ENCODE peak calls at places on chromosomes 7 and 10, in seven cellular contexts. N is mucosa of descending colon, O is pancreas, B is epithelial cell of proximal tubule, Q is AG10803, L is H7, X is neuronal stem cell. M is an unnamed sample.

GRCh38 chr10:43407148-43407575 is 1.8 kb downstream of the HNRNPF start:
- DNase-seq in N (peak; percentile 80), O (peak; percentile 80), B (no peak), L (peak; percentile 81), Q (peak; percentile 50), X (no peak), M (no peak)

GRCh38 chr7:135342887-135343286 is 109.2 kb downstream of the STRA8 start:
- DNase-seq in N (no peak), B (no peak), O (no peak), X (no peak), L (no peak), Q (no peak), M (no peak)

GRCh38 chr7:138064856-138065357 is 11.4 kb upstream of the AKR1D1 start:
- DNase-seq in N (no peak), B (peak; percentile 53), Q (peak; percentile 69), L (peak; percentile 6), X (no peak), O (no peak), M (no peak)

GRCh38 chr10:85611746-85612377 is 754.7 kb downstream of the GRID1 start:
- DNase-seq in Q (no peak), X (no peak), B (no peak), N (no peak), L (no peak), O (no peak), M (no peak)

GRCh38 chr7:107560898-107561516 is 2.7 kb downstream of the COG5 start:
- DNase-seq in Q (no peak), N (no peak), L (no peak), B (no peak), X (no peak), O (no peak), M (no peak)

GRCh38 chr10:75959209-75959608 is 527.8 kb downstream of the LRMDA start:
- DNase-seq in X (no peak), B (peak; percentile 65), O (no peak), Q (peak; percentile 95), N (no peak), L (no peak), M (no peak)

GRCh38 chr7:30430300-30430699 is 48.3 kb downstream of the NOD1 start:
- DNase-seq in O (no peak), N (peak; percentile 52), B (no peak), L (no peak), Q (no peak), X (no peak), M (no peak)

GRCh38 chr7:30564243-30564892 is 30.3 kb upstream of the GARS1 start:
- DNase-seq in Q (peak; percentile 79), X (peak; percentile 87), N (peak; percentile 87), L (peak; percentile 77), O (peak; percentile 90), B (no peak), M (no peak)

GRCh38 chr10:47367646-47368045 is 16.4 kb downstream of the ZNF488 start:
- DNase-seq in O (no peak), L (no peak), X (no peak), Q (no peak), N (no peak), B (no peak), M (no peak)

GRCh38 chr10:15784662-15785300 is 65.1 kb upstream of the ITGA8 start:
- DNase-seq in B (no peak), N (no peak), X (no peak), L (no peak), Q (no peak), O (no peak), M (no peak)

GRCh38 chr7:105806592-105807266 is 69.7 kb downstream of the ATXN7L1 start:
- DNase-seq in Q (peak; percentile 52), N (no peak), O (no peak), L (no peak), X (no peak), B (no peak), M (no peak)

GRCh38 chr10:484925-485661 is 204.4 kb downstream of the DIP2C start:
- DNase-seq in X (no peak), N (no peak), O (no peak), Q (no peak), L (peak; percentile 68), B (no peak), M (no peak)

GRCh38 chr10:5805680-5806079 is 7.6 kb downstream of the GDI2 start:
- DNase-seq in Q (no peak), X (no peak), N (no peak), O (no peak), B (no peak), L (no peak), M (no peak)

GRCh38 chr7:15306286-15306685 is 255.5 kb downstream of the AGMO start:
- DNase-seq in Q (no peak), N (no peak), L (no peak), X (no peak), O (no peak), B (no peak), M (no peak)

GRCh38 chr7:41491313-41491712 is 211.6 kb downstream of the INHBA start:
- DNase-seq in N (no peak), B (no peak), O (no peak), L (no peak), X (no peak), Q (no peak), M (no peak)

GRCh38 chr7:43721193-43721806 is 8.0 kb downstream of the COA1 start:
- DNase-seq in N (no peak), B (no peak), L (no peak), O (no peak), X (peak; percentile 32), Q (peak; percentile 58), M (no peak)

GRCh38 chr10:33337335-33337854 is 2.9 kb upstream of the NRP1 start:
- DNase-seq in N (no peak), O (no peak), L (peak; percentile 25), X (peak; percentile 21), B (no peak), Q (peak; percentile 81), M (no peak)

GRCh38 chr10:116080553-116080952 is 192.5 kb downstream of the GFRA1 start:
- DNase-seq in X (no peak), L (peak; percentile 47), O (no peak), N (no peak), Q (no peak), B (peak; percentile 81), M (no peak)

GRCh38 chr7:90689256-90689655 is 93.1 kb downstream of the CDK14 start:
- DNase-seq in O (no peak), B (no peak), L (no peak), N (no peak), X (no peak), Q (no peak), M (no peak)
- H3K4me3 ChIP-seq in O (no peak overlapping the region), B (no peak overlapping the region), L (no peak overlapping the region), N (no peak overlapping the region), X (no peak overlapping the region), Q (no peak overlapping the region), M (no peak overlapping the region)

GRCh38 chr7:38671901-38672559 is 40.9 kb upstream of the AMPH start:
- DNase-seq in B (no peak), N (no peak), X (no peak), L (no peak), Q (no peak), O (no peak), M (no peak)

GRCh38 chr7:38679419-38679818 is 48.2 kb upstream of the AMPH start:
- DNase-seq in O (no peak), N (no peak), Q (no peak), B (no peak), L (no peak), X (no peak), M (no peak)

GRCh38 chr7:38673795-38674194 is 42.6 kb upstream of the AMPH start:
- DNase-seq in X (no peak), N (no peak), Q (peak; percentile 89), B (no peak), O (no peak), L (no peak), M (no peak)

GRCh38 chr7:38678342-38679054 is 47.3 kb upstream of the AMPH start:
- DNase-seq in L (no peak), N (no peak), B (no peak), X (no peak), Q (no peak), O (no peak), M (no peak)

DNA sequence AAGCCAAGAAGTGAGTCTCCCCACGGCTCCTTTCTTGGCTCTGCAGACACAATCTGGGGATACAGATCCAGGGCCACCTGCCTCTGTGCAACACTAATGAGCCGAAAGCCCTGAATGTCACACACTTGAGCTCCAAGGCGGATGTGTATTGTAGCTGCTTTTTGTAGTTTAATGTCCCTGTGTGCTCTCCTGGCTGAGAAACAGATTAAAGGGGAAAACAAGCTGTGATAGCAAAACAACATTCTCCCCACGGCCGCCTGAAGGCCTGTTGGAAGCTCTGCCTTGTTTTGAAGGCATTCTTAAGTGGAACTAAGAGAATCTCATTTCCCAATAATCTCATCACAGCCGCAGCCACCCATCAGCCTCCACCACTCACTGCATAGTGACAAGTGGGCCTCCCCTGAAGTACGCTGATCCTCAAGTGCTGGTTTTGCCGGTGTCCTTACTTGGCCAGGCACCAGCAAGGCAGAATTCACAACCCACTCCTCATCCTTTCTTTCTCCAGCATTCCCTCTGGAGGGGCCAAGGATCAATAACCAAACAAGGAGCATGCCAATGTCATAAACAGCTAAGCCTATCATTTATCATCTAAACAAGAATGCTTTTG is 44.4 kb upstream of the AMPH start:
- DNase-seq in B (no peak), N (no peak), L (no peak), X (no peak), Q (no peak), O (no peak), M (no peak)
- H3K4me3 ChIP-seq in B (no peak overlapping the region), N (no peak overlapping the region), L (no peak overlapping the region), X (no peak overlapping the region), Q (no peak overlapping the region), O (no peak overlapping the region), M (no peak overlapping the region)

DNA sequence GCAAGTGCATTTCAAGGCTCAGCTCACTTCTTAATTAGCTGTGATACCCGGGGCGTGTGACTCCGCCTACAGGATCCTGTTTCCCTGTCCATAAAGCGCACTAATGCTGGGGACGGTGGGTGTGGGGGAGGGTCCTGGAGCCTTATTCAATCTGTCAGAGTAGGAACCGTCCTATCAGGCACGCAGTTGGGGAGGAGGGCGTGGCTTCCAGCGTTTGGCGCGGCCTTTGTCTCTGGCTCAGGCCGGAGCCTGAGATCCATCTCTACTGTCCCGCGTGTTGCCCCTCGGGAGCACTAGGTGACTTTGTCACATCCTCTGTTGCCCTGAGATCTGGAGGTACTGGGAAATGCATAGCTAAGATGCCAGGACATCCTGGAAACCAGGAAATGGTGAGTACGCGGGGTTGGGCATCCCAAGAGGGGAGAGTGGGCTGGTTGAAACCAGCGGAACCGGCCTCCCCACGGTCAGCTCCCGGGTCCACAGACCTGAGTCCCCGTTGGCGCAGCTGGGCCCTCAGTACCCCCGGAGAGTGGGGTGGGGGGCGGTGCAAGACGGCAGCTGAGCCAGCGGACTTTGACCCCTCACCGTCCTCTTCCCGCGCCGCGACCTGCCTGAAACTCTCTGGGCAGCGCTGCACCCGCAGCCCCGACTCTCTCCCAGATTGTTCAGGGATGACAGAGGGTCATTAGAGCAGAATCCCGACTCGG is 104.4 kb upstream of the ZNF92 start:
- DNase-seq in L (peak; percentile 96), Q (no peak), O (no peak), N (no peak), B (no peak), X (peak; percentile 94), M (no peak)
- H3K4me3 ChIP-seq in L (peak overlapping the region; percentile 87), Q (peak overlapping the region; percentile 34), O (peak overlapping the region; percentile 35), N (no peak overlapping the region), B (peak overlapping the region; percentile 44), X (peak overlapping the region; percentile 90), M (no peak overlapping the region)

DNA sequence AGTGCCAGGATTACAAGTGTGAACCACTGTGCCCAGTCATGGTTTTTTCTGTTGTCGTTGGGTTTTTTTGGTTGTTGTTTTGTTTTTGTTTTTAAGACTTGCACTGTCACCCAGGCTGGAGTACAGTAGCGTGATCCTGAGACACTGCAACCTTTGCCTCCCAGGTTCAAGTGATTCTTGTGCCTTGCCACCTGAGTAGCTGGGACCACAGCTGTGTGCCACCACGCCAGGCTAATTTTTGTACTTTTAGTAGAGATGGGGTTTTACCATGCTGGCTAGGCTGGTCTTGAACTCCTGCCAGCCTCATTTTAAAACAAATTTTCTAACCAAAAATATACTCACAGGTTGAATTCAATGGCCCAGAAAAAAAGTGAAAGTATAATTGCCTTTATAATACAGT is 174.1 kb downstream of the AHR start:
- DNase-seq in B (no peak), N (no peak), X (no peak), O (no peak), L (no peak), Q (no peak), M (no peak)
- H3K4me3 ChIP-seq in B (no peak overlapping the region), N (no peak overlapping the region), X (no peak overlapping the region), O (no peak overlapping the region), L (no peak overlapping the region), Q (no peak overlapping the region), M (no peak overlapping the region)